ENCODE peak calls at places on chromosomes 4 and X, in six cellular contexts. One of them, this sample, is unnamed.

GRCh38 chr4:57602133-57602532 is 491.9 kb upstream of the IGFBP7 start:
- DNase-seq in fibroblast of the aortic adventitia: no peak
- DNase-seq in lung: no peak
- DNase-seq in tibial nerve: no peak
- DNase-seq in fibroblast of lung: no peak
- DNase-seq in right lobe of liver: no peak
- DNase-seq in this sample: no peak

GRCh38 chr4:61064636-61065035 is 135.5 kb upstream of the ADGRL3 start:
- DNase-seq in fibroblast of the aortic adventitia: no peak
- DNase-seq in lung: no peak
- DNase-seq in tibial nerve: no peak
- DNase-seq in fibroblast of lung: peak
- DNase-seq in right lobe of liver: no peak
- DNase-seq in this sample: no peak

GRCh38 chrX:17567173-17567572 is 170.1 kb upstream of the SCML1 start:
- DNase-seq in fibroblast of the aortic adventitia: no peak
- DNase-seq in lung: no peak
- DNase-seq in tibial nerve: no peak
- DNase-seq in fibroblast of lung: peak
- DNase-seq in right lobe of liver: no peak
- DNase-seq in this sample: no peak

GRCh38 chrX:21847342-21847741 is 7.9 kb downstream of the MBTPS2 start:
- DNase-seq in fibroblast of the aortic adventitia: no peak
- DNase-seq in lung: no peak
- DNase-seq in tibial nerve: no peak
- DNase-seq in fibroblast of lung: no peak
- DNase-seq in right lobe of liver: no peak
- DNase-seq in this sample: no peak

GRCh38 chr4:119131160-119131559 is 4.5 kb upstream of the MYOZ2 start:
- DNase-seq in fibroblast of the aortic adventitia: peak
- DNase-seq in lung: no peak
- DNase-seq in tibial nerve: no peak
- DNase-seq in fibroblast of lung: no peak
- DNase-seq in right lobe of liver: no peak
- DNase-seq in this sample: no peak

GRCh38 chrX:46957299-46957698 is 45.1 kb downstream of the JADE3 start:
- DNase-seq in fibroblast of the aortic adventitia: peak
- DNase-seq in lung: no peak
- DNase-seq in tibial nerve: no peak
- DNase-seq in fibroblast of lung: no peak
- DNase-seq in right lobe of liver: no peak
- DNase-seq in this sample: no peak

GRCh38 chrX:18428006-18428405 is 2.6 kb downstream of the CDKL5 start:
- DNase-seq in fibroblast of the aortic adventitia: no peak
- DNase-seq in lung: no peak
- DNase-seq in tibial nerve: no peak
- DNase-seq in fibroblast of lung: no peak
- DNase-seq in right lobe of liver: no peak
- DNase-seq in this sample: no peak

GRCh38 chr4:64272432-64272831 is 136.8 kb downstream of the TECRL start:
- DNase-seq in fibroblast of the aortic adventitia: no peak
- DNase-seq in lung: no peak
- DNase-seq in tibial nerve: no peak
- DNase-seq in fibroblast of lung: no peak
- DNase-seq in right lobe of liver: no peak
- DNase-seq in this sample: no peak

GRCh38 chr4:100289530-100289888 is 99.2 kb upstream of the DDIT4L start:
- DNase-seq in fibroblast of the aortic adventitia: peak
- DNase-seq in lung: no peak
- DNase-seq in tibial nerve: no peak
- DNase-seq in fibroblast of lung: peak
- DNase-seq in right lobe of liver: no peak
- DNase-seq in this sample: no peak

GRCh38 chrX:31057291-31057690 is 14.6 kb downstream of the FTHL17 start:
- DNase-seq in fibroblast of the aortic adventitia: no peak
- DNase-seq in lung: no peak
- DNase-seq in tibial nerve: no peak
- DNase-seq in fibroblast of lung: no peak
- DNase-seq in right lobe of liver: no peak
- DNase-seq in this sample: no peak

GRCh38 chr4:24400537-24400936 is 183.8 kb downstream of the DHX15 start:
- DNase-seq in fibroblast of the aortic adventitia: no peak
- DNase-seq in lung: no peak
- DNase-seq in tibial nerve: no peak
- DNase-seq in fibroblast of lung: no peak
- DNase-seq in right lobe of liver: no peak
- DNase-seq in this sample: no peak

GRCh38 chrX:117919755-117920154 is 196.9 kb downstream of the KLHL13 start:
- DNase-seq in fibroblast of the aortic adventitia: no peak
- DNase-seq in lung: no peak
- DNase-seq in tibial nerve: no peak
- DNase-seq in fibroblast of lung: no peak
- DNase-seq in right lobe of liver: no peak
- DNase-seq in this sample: no peak

GRCh38 chr4:24971192-24971591 is 58.4 kb upstream of the CCDC149 start:
- DNase-seq in fibroblast of the aortic adventitia: no peak
- DNase-seq in lung: no peak
- DNase-seq in tibial nerve: no peak
- DNase-seq in fibroblast of lung: no peak
- DNase-seq in right lobe of liver: peak
- DNase-seq in this sample: no peak

GRCh38 chr4:77040265-77040664 is 35.5 kb downstream of the CCNI start:
- DNase-seq in fibroblast of the aortic adventitia: peak
- DNase-seq in lung: no peak
- DNase-seq in tibial nerve: no peak
- DNase-seq in fibroblast of lung: peak
- DNase-seq in right lobe of liver: no peak
- DNase-seq in this sample: no peak

GRCh38 chrX:49249616-49250015 is 14.3 kb downstream of the CCDC22 start:
- DNase-seq in fibroblast of the aortic adventitia: no peak
- DNase-seq in lung: no peak
- DNase-seq in tibial nerve: no peak
- DNase-seq in fibroblast of lung: no peak
- DNase-seq in right lobe of liver: no peak
- DNase-seq in this sample: no peak

GRCh38 chrX:39677585-39677984 is 420.2 kb downstream of the BCOR start:
- DNase-seq in fibroblast of the aortic adventitia: no peak
- DNase-seq in lung: no peak
- DNase-seq in tibial nerve: no peak
- DNase-seq in fibroblast of lung: no peak
- DNase-seq in right lobe of liver: peak
- DNase-seq in this sample: no peak

GRCh38 chrX:9337056-9337455 is 127.8 kb upstream of the TBL1X start:
- DNase-seq in fibroblast of the aortic adventitia: peak
- DNase-seq in lung: no peak
- DNase-seq in tibial nerve: no peak
- DNase-seq in fibroblast of lung: peak
- DNase-seq in right lobe of liver: no peak
- DNase-seq in this sample: no peak

GRCh38 chrX:9339603-9340569 is 125.0 kb upstream of the TBL1X start:
- DNase-seq in fibroblast of the aortic adventitia: peak
- DNase-seq in lung: no peak
- DNase-seq in tibial nerve: peak
- DNase-seq in fibroblast of lung: no peak
- DNase-seq in right lobe of liver: no peak
- DNase-seq in this sample: no peak

GRCh38 chrX:9336501-9336900 is 128.4 kb upstream of the TBL1X start:
- DNase-seq in fibroblast of the aortic adventitia: no peak
- DNase-seq in lung: no peak
- DNase-seq in tibial nerve: no peak
- DNase-seq in fibroblast of lung: no peak
- DNase-seq in right lobe of liver: no peak
- DNase-seq in this sample: no peak

GRCh38 chrX:9340619-9341304 is 124.1 kb upstream of the TBL1X start:
- DNase-seq in fibroblast of the aortic adventitia: peak
- DNase-seq in lung: peak
- DNase-seq in tibial nerve: no peak
- DNase-seq in fibroblast of lung: peak
- DNase-seq in right lobe of liver: no peak
- DNase-seq in this sample: no peak

GRCh38 chrX:9338986-9339385 is 125.9 kb upstream of the TBL1X start:
- DNase-seq in fibroblast of the aortic adventitia: no peak
- DNase-seq in lung: no peak
- DNase-seq in tibial nerve: no peak
- DNase-seq in fibroblast of lung: no peak
- DNase-seq in right lobe of liver: no peak
- DNase-seq in this sample: no peak
- TF ChIP-seq CTCF in fibroblast of the aortic adventitia: no peak
- TF ChIP-seq CTCF in lung: no peak
- TF ChIP-seq CTCF in tibial nerve: no peak
- TF ChIP-seq CTCF in fibroblast of lung: no peak
- TF ChIP-seq CTCF in right lobe of liver: no peak
- TF ChIP-seq CTCF in this sample: no peak

GRCh38 chr4:55358668-55359067 is 12.6 kb downstream of the SRD5A3 start:
- DNase-seq in fibroblast of the aortic adventitia: peak
- DNase-seq in lung: no peak
- DNase-seq in tibial nerve: no peak
- DNase-seq in fibroblast of lung: peak
- DNase-seq in right lobe of liver: no peak
- DNase-seq in this sample: no peak
- H3K4me3 ChIP-seq in fibroblast of the aortic adventitia: no peak
- H3K4me3 ChIP-seq in lung: no peak
- H3K4me3 ChIP-seq in tibial nerve: no peak
- H3K4me3 ChIP-seq in fibroblast of lung: no peak
- H3K4me3 ChIP-seq in right lobe of liver: no peak
- H3K4me3 ChIP-seq in this sample: no peak

GRCh38 chr4:742742-743311 is 37.2 kb downstream of the PCGF3 start:
- DNase-seq in fibroblast of the aortic adventitia: peak
- DNase-seq in lung: peak
- DNase-seq in tibial nerve: peak
- DNase-seq in fibroblast of lung: no peak
- DNase-seq in right lobe of liver: peak
- DNase-seq in this sample: no peak
- TF ChIP-seq CTCF in fibroblast of the aortic adventitia: peak
- TF ChIP-seq CTCF in lung: peak
- TF ChIP-seq CTCF in tibial nerve: peak
- TF ChIP-seq CTCF in fibroblast of lung: peak
- TF ChIP-seq CTCF in right lobe of liver: peak
- TF ChIP-seq CTCF in this sample: peak

GRCh38 chr4:137529432-137529831 is 2.9 kb downstream of the PCDH18 start:
- DNase-seq in fibroblast of the aortic adventitia: no peak
- DNase-seq in lung: no peak
- DNase-seq in tibial nerve: no peak
- DNase-seq in fibroblast of lung: peak
- DNase-seq in right lobe of liver: no peak
- DNase-seq in this sample: no peak

GRCh38 chr4:137531951-137532868 is at the start of gene PCDH18:
- DNase-seq in fibroblast of the aortic adventitia: peak
- DNase-seq in lung: peak
- DNase-seq in tibial nerve: peak
- DNase-seq in fibroblast of lung: peak
- DNase-seq in right lobe of liver: peak
- DNase-seq in this sample: peak

GRCh38 chr4:137532869-137533236 is 559 bp upstream of the PCDH18 start:
- DNase-seq in fibroblast of the aortic adventitia: no peak
- DNase-seq in lung: no peak
- DNase-seq in tibial nerve: no peak
- DNase-seq in fibroblast of lung: peak
- DNase-seq in right lobe of liver: no peak
- DNase-seq in this sample: no peak

GRCh38 chr4:137530176-137530575 is 2.1 kb downstream of the PCDH18 start:
- DNase-seq in fibroblast of the aortic adventitia: peak
- DNase-seq in lung: no peak
- DNase-seq in tibial nerve: no peak
- DNase-seq in fibroblast of lung: peak
- DNase-seq in right lobe of liver: no peak
- DNase-seq in this sample: no peak

GRCh38 chr4:137531121-137531520 is 1.2 kb downstream of the PCDH18 start:
- DNase-seq in fibroblast of the aortic adventitia: peak
- DNase-seq in lung: no peak
- DNase-seq in tibial nerve: no peak
- DNase-seq in fibroblast of lung: peak
- DNase-seq in right lobe of liver: no peak
- DNase-seq in this sample: no peak
- H3K4me3 ChIP-seq in fibroblast of the aortic adventitia: peak
- H3K4me3 ChIP-seq in lung: peak
- H3K4me3 ChIP-seq in tibial nerve: peak
- H3K4me3 ChIP-seq in fibroblast of lung: peak
- H3K4me3 ChIP-seq in right lobe of liver: peak
- H3K4me3 ChIP-seq in this sample: no peak

GRCh38 chr4:88814043-88814617 is 116.5 kb upstream of the NAP1L5 start:
- DNase-seq in fibroblast of the aortic adventitia: no peak
- DNase-seq in lung: no peak
- DNase-seq in tibial nerve: no peak
- DNase-seq in fibroblast of lung: no peak
- DNase-seq in right lobe of liver: peak
- DNase-seq in this sample: no peak
- TF ChIP-seq CTCF in fibroblast of the aortic adventitia: no peak
- TF ChIP-seq CTCF in lung: no peak
- TF ChIP-seq CTCF in tibial nerve: no peak
- TF ChIP-seq CTCF in fibroblast of lung: no peak
- TF ChIP-seq CTCF in right lobe of liver: peak
- TF ChIP-seq CTCF in this sample: peak

GRCh38 chr4:4386296-4386735 is 586 bp upstream of the NSG1 start:
- DNase-seq in fibroblast of the aortic adventitia: no peak
- DNase-seq in lung: no peak
- DNase-seq in tibial nerve: no peak
- DNase-seq in fibroblast of lung: no peak
- DNase-seq in right lobe of liver: no peak
- DNase-seq in this sample: no peak
- H3K4me3 ChIP-seq in fibroblast of the aortic adventitia: peak
- H3K4me3 ChIP-seq in lung: no peak
- H3K4me3 ChIP-seq in tibial nerve: peak
- H3K4me3 ChIP-seq in fibroblast of lung: peak
- H3K4me3 ChIP-seq in right lobe of liver: peak
- H3K4me3 ChIP-seq in this sample: peak